ENCODE peak calls at places on chromosomes 12 and 14, in seven cellular contexts. V is left ventricle myocardium inferior; M is HepG2; C is HCT116; A is A549; S is CD4-positive, alpha-beta T cell; K is psoas muscle. Z is an unnamed sample.

GRCh38 chr12:46617167-46617566 is 208.6 kb downstream of the SLC38A4 start:
- DNase-seq in S (no peak), A (no peak), M (no peak), C (no peak), K (peak; percentile 53), V (no peak), Z (no peak)

GRCh38 chr14:85948163-85948562 is 418.2 kb downstream of the FLRT2 start:
- DNase-seq in S (no peak), V (no peak), A (no peak), M (no peak), C (no peak), K (no peak), Z (no peak)

GRCh38 chr14:74852922-74853530 is 22.9 kb downstream of the PROX2 start:
- DNase-seq in V (no peak), A (no peak), C (no peak), M (no peak), S (no peak), K (no peak), Z (no peak)

GRCh38 chr14:72613196-72613974 is 280.5 kb downstream of the DPF3 start:
- DNase-seq in V (peak; percentile 88), M (no peak), S (no peak), C (no peak), A (no peak), K (peak; percentile 76), Z (peak; percentile 91)

GRCh38 chr12:119115296-119115905 is 63.3 kb upstream of the HSPB8 start:
- DNase-seq in V (no peak), C (peak; percentile 41), S (no peak), A (peak; percentile 50), M (peak; percentile 38), K (no peak), Z (no peak)

GRCh38 chr12:12441891-12442461 is 85.1 kb downstream of the BORCS5 start:
- DNase-seq in K (no peak), M (no peak), C (no peak), S (peak; percentile 44), V (no peak), A (no peak), Z (no peak)

GRCh38 chr12:76652402-76652801 is 92.8 kb upstream of the OSBPL8 start:
- DNase-seq in A (no peak), M (no peak), S (no peak), C (no peak), V (no peak), K (no peak), Z (no peak)

GRCh38 chr14:29222671-29223268 is 456.2 kb downstream of the FOXG1 start:
- DNase-seq in A (peak; percentile 41), C (no peak), V (no peak), S (no peak), K (no peak), M (peak; percentile 63), Z (no peak)

GRCh38 chr14:21915814-21916213 is 242.2 kb upstream of the OR4E1 start:
- DNase-seq in C (no peak), M (peak; percentile 40), V (no peak), A (peak; percentile 78), K (no peak), S (no peak), Z (no peak)

GRCh38 chr14:29111554-29111953 is 345.0 kb downstream of the FOXG1 start:
- DNase-seq in C (no peak), K (no peak), M (no peak), V (no peak), S (no peak), A (no peak), Z (no peak)

GRCh38 chr12:52637299-52637698 is 14.7 kb downstream of the KRT2 start:
- DNase-seq in K (no peak), V (no peak), A (no peak), C (no peak), M (no peak), S (no peak), Z (no peak)

GRCh38 chr12:96239711-96240234 is 45.6 kb downstream of the ELK3 start:
- DNase-seq in K (no peak), C (no peak), V (peak; percentile 80), A (no peak), S (no peak), M (no peak), Z (peak; percentile 60)

GRCh38 chr14:77043984-77044485 is 15.5 kb upstream of the IRF2BPL start:
- DNase-seq in M (no peak), V (no peak), S (no peak), C (no peak), A (no peak), K (no peak), Z (peak; percentile 69)

GRCh38 chr12:97301576-97301975 is 161.0 kb upstream of the RMST start:
- DNase-seq in K (no peak), M (no peak), S (no peak), A (no peak), C (no peak), V (no peak), Z (no peak)

DNA sequence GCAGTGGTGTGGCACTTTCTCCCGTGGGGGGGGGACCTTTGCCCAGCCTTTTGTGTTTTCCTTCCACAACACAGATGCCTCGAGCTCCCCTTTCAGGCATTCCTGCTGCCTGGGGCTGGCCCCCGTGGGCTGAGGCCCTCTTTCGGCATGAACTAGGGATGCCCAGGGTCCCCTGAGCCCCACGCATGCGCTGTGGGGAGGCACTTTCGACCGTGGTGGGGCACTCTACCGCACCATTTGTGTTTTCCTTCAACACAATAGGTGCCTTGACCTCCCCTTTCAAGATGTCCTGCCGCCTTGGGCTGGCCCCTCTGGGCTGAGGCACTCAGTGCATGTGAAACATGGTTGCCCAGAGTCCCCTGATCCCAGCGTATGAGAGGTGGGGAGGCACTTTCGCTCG is 363.7 kb downstream of the ALG10 start:
- DNase-seq in K (no peak), A (no peak), S (no peak), V (no peak), C (no peak), M (no peak), Z (no peak)
- H3K9me3 ChIP-seq in K (no peaks in the 10 kb centered on the region), A (no peaks in the 10 kb centered on the region), S (peaks cover 34% of the 10 kb centered on the region), V (peaks cover 47% of the 10 kb centered on the region), C (no peaks in the 10 kb centered on the region), M (no peaks in the 10 kb centered on the region), Z (no peaks in the 10 kb centered on the region)

GRCh38 chr12:34299802-34300193 is 277.5 kb downstream of the ALG10 start:
- DNase-seq in M (no peak), A (no peak), C (no peak), K (peak; percentile 2), S (no peak), V (no peak), Z (peak; percentile 2)
- H3K9me3 ChIP-seq in M (no peaks in the 10 kb centered on the region), A (no peaks in the 10 kb centered on the region), C (no peaks in the 10 kb centered on the region), K (no peaks in the 10 kb centered on the region), S (peaks cover 41% of the 10 kb centered on the region), V (peaks cover 26% of the 10 kb centered on the region), Z (no peaks in the 10 kb centered on the region)

GRCh38 chr12:133220521-133220920 is 15.2 kb downstream of the ANHX start:
- DNase-seq in M (no peak), V (no peak), K (no peak), S (no peak), A (no peak), C (no peak), Z (no peak)

GRCh38 chr12:133221241-133221640 is 14.4 kb downstream of the ANHX start:
- DNase-seq in K (no peak), A (no peak), V (no peak), M (no peak), S (no peak), C (no peak), Z (no peak)

GRCh38 chr12:133217219-133217618 is 18.5 kb downstream of the ANHX start:
- DNase-seq in S (no peak), V (no peak), C (no peak), A (no peak), K (no peak), M (no peak), Z (no peak)

GRCh38 chr12:133215724-133216123 is 20.0 kb downstream of the ANHX start:
- DNase-seq in S (no peak), K (no peak), A (no peak), V (no peak), C (no peak), M (no peak), Z (no peak)
- H3K9me3 ChIP-seq in S (peaks cover 90% of the 10 kb centered on the region), K (peaks cover 56% of the 10 kb centered on the region), A (peaks cover 85% of the 10 kb centered on the region), V (peaks cover 100% of the 10 kb centered on the region), C (peaks cover 5% of the 10 kb centered on the region), M (peaks cover 98% of the 10 kb centered on the region), Z (peaks cover 16% of the 10 kb centered on the region)

GRCh38 chr12:92597997-92598396 is 104.8 kb upstream of the PLEKHG7 start:
- DNase-seq in V (no peak), A (peak; percentile 38), K (no peak), M (no peak), S (no peak), C (no peak), Z (no peak)
- H3K9me3 ChIP-seq in V (peaks cover 15% of the 10 kb centered on the region), A (peaks cover 50% of the 10 kb centered on the region), K (no peaks in the 10 kb centered on the region), M (peaks cover 23% of the 10 kb centered on the region), S (peaks cover 12% of the 10 kb centered on the region), C (no peaks in the 10 kb centered on the region), Z (peaks cover 4% of the 10 kb centered on the region)